ENCODE peak calls at places on chromosome 18, in four cellular contexts. Q is HCT116, R is GM12878, K is H1. N is an unnamed sample.

GRCh38 chr18:66439207-66439606 is 164.7 kb downstream of the CDH19 start:
- DNase-seq in Q (no peak), R (no peak), K (no peak), N (no peak)

GRCh38 chr18:8814206-8814605 is 108.8 kb downstream of the MTCL1 start:
- DNase-seq in Q (no peak), R (no peak), K (no peak), N (no peak)

GRCh38 chr18:62183578-62184195 is 3.2 kb downstream of the PIGN start:
- DNase-seq in Q (peak), R (no peak), K (no peak), N (peak)

GRCh38 chr18:13500227-13500865 is 226.0 kb downstream of the FAM210A start:
- DNase-seq in Q (no peak), R (no peak), K (peak), N (peak)

GRCh38 chr18:10216809-10217208 is 237.6 kb upstream of the APCDD1 start:
- DNase-seq in Q (no peak), R (no peak), K (no peak), N (no peak)

GRCh38 chr18:55863876-55864275 is 275.9 kb upstream of the TCF4 start:
- DNase-seq in Q (no peak), R (no peak), K (no peak), N (peak)

GRCh38 chr18:42113529-42114191 is 158.6 kb downstream of the PIK3C3 start:
- DNase-seq in Q (no peak), R (no peak), K (no peak), N (no peak)

GRCh38 chr18:69265661-69266060 is 135.0 kb upstream of the DOK6 start:
- DNase-seq in Q (no peak), R (no peak), K (no peak), N (no peak)

GRCh38 chr18:9135912-9136314 is 668 bp upstream of the ANKRD12 start:
- DNase-seq in Q (peak), R (no peak), K (peak), N (peak)

GRCh38 chr18:67216846-67217245 is 299.7 kb downstream of the DSEL start:
- DNase-seq in Q (no peak), R (no peak), K (no peak), N (no peak)

GRCh38 chr18:41096504-41096903 is 858.5 kb upstream of the PIK3C3 start:
- DNase-seq in Q (no peak), R (no peak), K (no peak), N (no peak)

GRCh38 chr18:65363911-65364632 is 386.7 kb upstream of the CDH7 start:
- DNase-seq in Q (no peak), R (no peak), K (no peak), N (no peak)

GRCh38 chr18:48875942-48876511 is 74.7 kb downstream of the SMAD7 start:
- DNase-seq in Q (no peak), R (no peak), K (no peak), N (peak)

GRCh38 chr18:26568926-26569700 is 20.8 kb upstream of the KCTD1 start:
- DNase-seq in Q (no peak), R (no peak), K (no peak), N (no peak)

GRCh38 chr18:56945171-56945863 is 201.6 kb upstream of the BOD1L2 start:
- DNase-seq in Q (no peak), R (no peak), K (no peak), N (no peak)

GRCh38 chr18:53698907-53699306 is 525.6 kb downstream of the MBD2 start:
- DNase-seq in Q (no peak), R (no peak), K (peak), N (peak)

GRCh38 chr18:37450434-37451133 is 115.0 kb downstream of the CELF4 start:
- DNase-seq in Q (no peak), R (no peak), K (peak), N (peak)

GRCh38 chr18:62725896-62726295 is 10.6 kb downstream of the PHLPP1 start:
- DNase-seq in Q (no peak), R (no peak), K (no peak), N (no peak)

GRCh38 chr18:28725876-28726275 is 548.9 kb upstream of the CDH2 start:
- DNase-seq in Q (no peak), R (no peak), K (no peak), N (no peak)

GRCh38 chr18:55110436-55110835 is 151.2 kb upstream of the CCDC68 start:
- DNase-seq in Q (no peak), R (no peak), K (no peak), N (no peak)

GRCh38 chr18:37575646-37576045 is 10.0 kb upstream of the CELF4 start:
- DNase-seq in Q (no peak), R (no peak), K (no peak), N (no peak)

GRCh38 chr18:71398530-71398929 is 1109.7 kb downstream of the SOCS6 start:
- DNase-seq in Q (no peak), R (no peak), K (peak), N (peak)

GRCh38 chr18:70273021-70273420 is 15.8 kb upstream of the SOCS6 start:
- DNase-seq in Q (no peak), R (no peak), K (no peak), N (no peak)

GRCh38 chr18:48973731-48974130 is 23.0 kb upstream of the SMAD7 start:
- DNase-seq in Q (no peak), R (no peak), K (no peak), N (no peak)

GRCh38 chr18:56468379-56468778 is 170.0 kb downstream of the TXNL1 start:
- DNase-seq in Q (no peak), R (no peak), K (no peak), N (no peak)

GRCh38 chr18:48470484-48471180 is 61.4 kb upstream of the ZBTB7C start:
- DNase-seq in Q (no peak), R (no peak), K (no peak), N (no peak)

GRCh38 chr18:27942706-27943105 is 234.2 kb downstream of the CDH2 start:
- DNase-seq in Q (no peak), R (no peak), K (no peak), N (no peak)

GRCh38 chr18:12159446-12159845 is 65.8 kb downstream of the ANKRD62 start:
- DNase-seq in Q (no peak), R (no peak), K (no peak), N (no peak)

GRCh38 chr18:59957957-59958356 is 58.2 kb downstream of the PMAIP1 start:
- DNase-seq in Q (peak), R (no peak), K (no peak), N (no peak)

GRCh38 chr18:75106746-75107145 is 102.2 kb downstream of the PTGR3 start:
- DNase-seq in Q (no peak), R (no peak), K (peak), N (no peak)

GRCh38 chr18:40012931-40013609 is 1942.0 kb upstream of the PIK3C3 start:
- DNase-seq in Q (no peak), R (no peak), K (no peak), N (no peak)

GRCh38 chr18:48990497-48991298 is 39.9 kb upstream of the SMAD7 start:
- DNase-seq in Q (no peak), R (no peak), K (no peak), N (no peak)

GRCh38 chr18:59748628-59749360 is 51.6 kb upstream of the CCBE1 start:
- DNase-seq in Q (peak), R (no peak), K (no peak), N (no peak)

GRCh38 chr18:57585421-57585820 is 1.1 kb downstream of the FECH start:
- DNase-seq in Q (no peak), R (no peak), K (no peak), N (no peak)

GRCh38 chr18:9333441-9334350 is 877 bp upstream of the TWSG1 start:
- DNase-seq in Q (no peak), R (no peak), K (peak), N (peak)

GRCh38 chr18:44723366-44723765 is 42.7 kb downstream of the SETBP1 start:
- DNase-seq in Q (no peak), R (no peak), K (no peak), N (no peak)

GRCh38 chr18:7608174-7608550 is 41.0 kb downstream of the PTPRM start:
- DNase-seq in Q (no peak), R (no peak), K (no peak), N (no peak)

GRCh38 chr18:3380384-3380961 is 69.5 kb upstream of the TGIF1 start:
- DNase-seq in Q (peak), R (no peak), K (no peak), N (no peak)
- TF ChIP-seq CTCF in Q (no peak), R (no peak), K (no peak), N (peak)

GRCh38 chr18:32767400-32767799 is 5.4 kb downstream of the KLHL14 start:
- DNase-seq in Q (no peak), R (no peak), K (no peak), N (no peak)

GRCh38 chr18:32770181-32770650 is 2.6 kb downstream of the KLHL14 start:
- DNase-seq in Q (no peak), R (no peak), K (no peak), N (no peak)

GRCh38 chr18:32771169-32771751 is 1.6 kb downstream of the KLHL14 start:
- DNase-seq in Q (no peak), R (no peak), K (peak), N (peak)

GRCh38 chr18:32770651-32771168 is 2.1 kb downstream of the KLHL14 start:
- DNase-seq in Q (no peak), R (no peak), K (peak), N (peak)

GRCh38 chr18:32769242-32770180 is 3.3 kb downstream of the KLHL14 start:
- DNase-seq in Q (no peak), R (no peak), K (peak), N (peak)
- TF ChIP-seq EZH2 in Q (no peak), R (no peak), K (peak), N (no peak)

DNA sequence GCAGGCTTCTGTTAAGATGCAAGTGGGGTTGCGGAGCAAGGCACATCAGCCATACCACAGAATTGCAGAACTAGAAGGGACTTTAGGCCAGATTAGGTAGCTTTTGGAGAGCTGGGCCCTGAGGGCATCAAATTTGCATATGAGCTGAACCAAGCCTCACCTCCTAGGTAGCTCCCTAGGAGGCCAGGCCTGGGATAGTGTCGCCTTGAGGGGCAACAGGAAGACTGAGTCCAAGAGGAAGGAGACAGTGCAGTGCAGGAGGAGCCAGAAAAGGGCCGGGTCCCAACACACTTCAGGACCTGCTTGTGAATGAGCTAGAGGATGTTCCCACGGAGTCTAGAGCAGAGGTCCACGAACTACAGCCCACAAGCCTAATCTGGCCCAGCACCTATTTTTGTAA is 98.7 kb downstream of the MAPK4 start:
- DNase-seq in Q (no peak), R (no peak), K (no peak), N (no peak)
- TF ChIP-seq POLR2AphosphoS5 in Q (no peak), R (no peak), K (no peak), N (no peak)

GRCh38 chr18:78154444-78154843 is 825.2 kb upstream of the SALL3 start:
- DNase-seq in Q (no peak), R (no peak), K (no peak), N (no peak)
- TF ChIP-seq CTCF in Q (no peak), R (no peak), K (no peak), N (no peak)

DNA sequence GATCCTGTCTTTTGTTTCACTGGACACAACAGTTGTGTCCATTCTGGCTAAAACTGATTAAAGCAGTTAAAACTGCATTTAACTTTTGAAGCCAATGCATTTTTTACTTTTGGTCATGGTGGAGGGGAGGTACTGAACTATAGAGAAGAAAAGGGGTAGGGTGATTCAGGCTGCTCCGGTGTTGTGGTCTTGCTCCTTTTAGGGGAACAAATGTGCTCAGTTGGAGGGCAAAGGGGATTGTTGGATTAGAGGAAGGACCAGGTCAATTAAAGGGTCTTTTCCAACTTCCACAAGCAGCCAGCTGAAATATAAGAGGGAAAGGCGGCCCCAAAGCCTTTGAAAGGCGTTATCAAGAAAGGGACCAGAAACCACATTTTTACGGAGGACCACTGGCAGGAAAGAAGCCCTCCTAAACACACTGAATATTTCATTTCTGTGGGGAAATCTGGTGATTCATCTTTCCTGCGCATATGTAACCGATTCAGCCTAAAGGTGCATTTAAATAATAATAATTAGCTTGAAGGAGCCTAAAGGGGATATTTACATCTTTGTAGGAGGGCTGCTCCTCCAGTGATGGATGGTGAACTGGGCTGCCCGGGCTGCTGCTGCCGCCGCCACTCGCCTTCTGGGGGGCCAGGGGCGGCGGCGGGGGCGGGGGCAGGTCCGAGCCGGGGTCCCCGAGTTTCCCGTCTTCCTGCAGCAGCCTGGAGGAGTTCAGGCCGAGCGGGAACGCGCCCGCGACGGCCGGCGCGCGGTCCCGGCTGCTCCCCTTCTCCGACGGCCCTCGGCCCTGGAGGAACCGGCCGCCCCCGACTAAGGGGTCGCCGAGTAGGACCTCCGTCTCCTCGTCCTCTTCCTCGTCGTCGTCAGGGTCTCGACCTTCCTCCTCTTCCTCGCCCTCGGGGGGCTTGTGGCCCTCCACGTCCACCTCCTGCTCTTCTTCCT is 5.2 kb downstream of the SKOR2 start:
- DNase-seq in Q (no peak), R (no peak), K (peak), N (peak)
- TF ChIP-seq EZH2 in Q (no peak), R (no peak), K (no peak), N (peak)

DNA sequence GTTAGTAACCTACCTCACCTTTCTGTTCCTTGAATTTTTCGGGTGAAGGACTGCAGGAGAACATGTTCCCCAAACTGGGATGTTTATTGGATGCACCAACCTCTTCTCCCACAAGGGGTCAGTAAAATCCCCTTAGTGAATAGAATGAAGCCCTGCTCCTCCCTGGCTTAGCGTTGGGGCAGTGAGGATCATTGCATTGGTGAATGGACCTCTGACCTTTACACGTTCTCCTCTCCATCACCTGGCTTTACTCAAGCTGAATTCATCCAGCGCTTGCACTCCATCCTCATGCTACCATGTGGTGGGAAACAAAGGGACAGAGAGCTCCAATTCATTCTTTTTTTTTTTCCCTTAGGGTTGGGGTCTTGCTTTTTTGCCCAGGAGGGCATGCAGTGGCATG is 157.2 kb downstream of the MIB1 start:
- DNase-seq in Q (peak), R (no peak), K (peak), N (peak)
- TF ChIP-seq POLR2AphosphoS5 in Q (no peak), R (no peak), K (no peak), N (no peak)

DNA sequence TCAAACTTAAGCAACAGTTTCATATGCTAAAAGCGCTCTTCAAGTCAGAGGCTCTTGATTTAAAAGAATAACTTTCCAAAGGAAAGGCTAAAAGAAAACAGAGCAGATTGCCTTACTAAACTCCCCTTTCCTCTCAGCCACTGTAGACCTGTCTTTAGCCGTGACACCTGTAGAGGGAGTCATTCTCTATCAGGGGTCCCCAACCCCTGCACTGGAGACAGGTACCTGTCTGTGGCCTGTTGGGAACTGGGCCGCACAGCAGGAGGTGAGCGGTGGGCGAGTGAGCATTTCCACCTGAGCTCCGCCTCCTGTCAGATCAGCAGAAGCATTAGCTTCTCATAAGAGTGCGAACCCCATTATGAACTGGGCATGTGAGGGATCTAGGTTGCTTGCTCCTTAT is 9.6 kb downstream of the SLC14A1 start:
- DNase-seq in Q (no peak), R (no peak), K (peak), N (peak)
- TF ChIP-seq CTCF in Q (peak), R (peak), K (peak), N (peak)

DNA sequence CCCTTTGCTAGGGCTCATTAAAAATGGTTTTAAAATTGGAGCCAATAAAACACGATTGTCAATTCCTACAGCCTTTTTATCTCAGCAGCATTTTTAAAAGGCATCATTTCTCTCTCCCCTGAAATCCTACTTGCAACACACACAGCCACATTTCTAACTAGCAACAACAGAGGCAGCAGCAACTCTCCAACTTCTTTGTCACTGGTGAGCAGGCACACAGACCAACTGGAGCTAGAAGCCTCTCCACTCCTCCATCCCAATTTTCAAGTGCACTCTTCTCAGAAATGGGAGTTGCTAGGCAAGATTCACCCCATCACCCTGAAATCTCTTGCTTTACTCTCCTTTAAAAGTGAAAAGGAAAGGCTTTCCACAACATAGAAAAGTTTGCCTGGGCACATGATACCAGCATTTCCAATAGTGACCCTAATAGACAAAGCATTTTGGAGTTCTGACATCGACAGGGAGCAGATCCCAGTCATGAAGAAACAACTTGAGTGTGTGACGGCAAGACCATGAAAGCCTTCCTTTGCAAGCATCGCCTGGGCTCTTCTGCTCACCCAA is 4.1 kb downstream of the KLHL14 start:
- DNase-seq in Q (no peak), R (no peak), K (no peak), N (no peak)
- TF ChIP-seq EZH2 in Q (no peak), R (no peak), K (no peak), N (no peak)

GRCh38 chr18:1505856-1506255 is 601.2 kb downstream of the ADCYAP1 start:
- DNase-seq in Q (no peak), R (no peak), K (no peak), N (peak)
- TF ChIP-seq POLR2AphosphoS5 in Q (no peak), R (no peak), K (no peak), N (no peak)

DNA sequence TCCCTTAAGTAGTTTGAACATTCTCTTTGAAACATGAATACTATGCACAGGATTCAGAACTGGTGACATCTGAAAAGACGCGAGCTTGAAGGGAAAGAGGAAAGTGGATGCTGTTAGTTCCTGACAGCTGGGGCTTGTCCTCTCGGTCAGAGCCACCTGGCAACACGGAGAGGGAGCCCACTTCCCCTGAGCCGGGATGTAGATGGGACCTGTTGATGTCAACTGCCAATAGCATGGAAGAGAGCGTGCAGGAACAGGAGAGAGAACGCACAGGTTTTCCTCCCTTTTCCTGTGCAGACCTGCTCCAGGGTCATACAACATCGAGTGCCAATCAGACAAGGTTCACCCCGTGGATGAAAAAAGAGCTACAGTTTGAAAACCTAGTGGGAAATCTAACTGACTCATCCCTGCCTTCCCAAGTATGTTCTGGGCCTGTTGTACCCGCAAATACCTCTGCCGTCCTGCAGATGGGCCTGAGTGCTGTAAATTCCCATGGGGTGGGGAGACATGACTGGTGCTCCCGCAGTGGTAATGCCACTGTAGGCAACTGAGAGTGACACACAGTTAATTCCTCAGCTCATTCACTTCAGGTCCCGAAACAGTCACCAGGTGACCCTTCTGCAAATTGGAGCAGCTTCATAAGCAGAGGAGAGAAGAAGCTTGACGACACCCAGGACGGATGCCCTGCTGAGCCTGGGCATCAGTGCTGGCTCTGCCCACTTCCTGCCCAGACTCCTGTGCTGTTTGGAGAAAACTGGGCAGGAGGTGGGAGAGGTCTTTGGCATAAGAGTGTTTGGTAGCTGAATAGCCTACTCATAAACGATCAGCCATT is 13.9 kb upstream of the MBP start:
- DNase-seq in Q (no peak), R (no peak), K (no peak), N (no peak)
- TF ChIP-seq CTCF in Q (no peak), R (no peak), K (no peak), N (no peak)

N was measured in GM23338.